ENCODE peak calls at places on chromosomes 13 and 19, in five cellular contexts. M is AG09319, A is cardiac septum, T is T-helper 2 cell, Q is ELR. N is an unnamed sample.

GRCh38 chr19:41114132-41114531 is at the start of gene CYP2F1:
- DNase-seq in M (no peak), A (no peak), T (no peak), Q (no peak), N (peak; percentile 42)

GRCh38 chr13:73060251-73061160 is 1.7 kb downstream of the KLF5 start:
- DNase-seq in M (peak; percentile 50), A (no peak), T (no peak), Q (peak; percentile 80), N (no peak)

GRCh38 chr13:37068962-37069361 is 9.5 kb upstream of the SUPT20H start:
- DNase-seq in M (no peak), A (no peak), T (no peak), Q (peak; percentile 49), N (no peak)

GRCh38 chr19:50772408-50773311 is 2.4 kb downstream of the GPR32 start:
- DNase-seq in M (no peak), A (no peak), T (no peak), Q (peak; percentile 50), N (no peak)

GRCh38 chr13:35349673-35350278 is 126.7 kb downstream of the MAB21L1 start:
- DNase-seq in M (no peak), A (no peak), T (no peak), Q (peak; percentile 3), N (no peak)

GRCh38 chr19:41398042-41398403 is 405 bp downstream of the BCKDHA start:
- DNase-seq in M (no peak), A (no peak), T (no peak), Q (peak; percentile 38), N (no peak)

GRCh38 chr19:12293771-12294307 is 844 bp downstream of the ZNF44 start:
- DNase-seq in M (no peak), A (peak; percentile 85), T (peak; percentile 25), Q (peak; percentile 83), N (peak; percentile 92)

GRCh38 chr19:57656346-57656745 is 12.4 kb upstream of the ZSCAN4 start:
- DNase-seq in M (no peak), A (no peak), T (no peak), Q (no peak), N (no peak)

GRCh38 chr19:1267441-1268391 is 1.4 kb upstream of the CIRBP start:
- DNase-seq in M (no peak), A (no peak), T (no peak), Q (peak; percentile 60), N (peak; percentile 85)

GRCh38 chr13:42075517-42075916 is 27.1 kb downstream of the DGKH start:
- DNase-seq in M (no peak), A (no peak), T (no peak), Q (no peak), N (no peak)

GRCh38 chr19:4580021-4580901 is 20.8 kb upstream of the SEMA6B start:
- DNase-seq in M (no peak), A (no peak), T (no peak), Q (no peak), N (no peak)

GRCh38 chr13:112188298-112188610 is 121.3 kb downstream of the SOX1 start:
- DNase-seq in M (no peak), A (no peak), T (no peak), Q (no peak), N (peak; percentile 34)

GRCh38 chr13:100537951-100538462 is 50.6 kb downstream of the GGACT start:
- DNase-seq in M (no peak), A (no peak), T (no peak), Q (no peak), N (no peak)

GRCh38 chr13:99124695-99125334 is 75.8 kb upstream of the UBAC2 start:
- DNase-seq in M (peak; percentile 4), A (no peak), T (no peak), Q (peak; percentile 84), N (no peak)

GRCh38 chr13:26549713-26550112 is 7.8 kb upstream of the WASF3 start:
- DNase-seq in M (no peak), A (no peak), T (no peak), Q (no peak), N (no peak)

GRCh38 chr19:14073925-14074838 is 1.6 kb downstream of the MISP3 start:
- DNase-seq in M (no peak), A (no peak), T (no peak), Q (peak; percentile 17), N (no peak)

N was measured in posterior vena cava.